ENCODE peak calls at places on chromosome 18, in nine cellular contexts. One of them, this sample, is unnamed.

GRCh38 chr18:3037423-3037915 is 24.5 kb upstream of the LPIN2 start:
- DNase-seq in NCI-H774: peak
- DNase-seq in NAMALWA: peak
- DNase-seq in cardiac fibroblast: peak
- DNase-seq in dorsolateral prefrontal cortex: no peak
- DNase-seq in NCI-H2081: no peak
- DNase-seq in T-cell: no peak
- DNase-seq in HCT116: peak
- DNase-seq in CD4-positive, alpha-beta T cell: no peak
- DNase-seq in this sample: peak

GRCh38 chr18:62979172-62979571 is 263.8 kb downstream of the PHLPP1 start:
- DNase-seq in NCI-H774: peak
- DNase-seq in NAMALWA: peak
- DNase-seq in cardiac fibroblast: peak
- DNase-seq in dorsolateral prefrontal cortex: peak
- DNase-seq in NCI-H2081: peak
- DNase-seq in T-cell: no peak
- DNase-seq in HCT116: no peak
- DNase-seq in CD4-positive, alpha-beta T cell: no peak
- DNase-seq in this sample: no peak

GRCh38 chr18:79442508-79443221 is 46.9 kb downstream of the NFATC1 start:
- DNase-seq in NCI-H774: no peak
- DNase-seq in NAMALWA: no peak
- DNase-seq in cardiac fibroblast: peak
- DNase-seq in dorsolateral prefrontal cortex: no peak
- DNase-seq in NCI-H2081: no peak
- DNase-seq in T-cell: no peak
- DNase-seq in HCT116: no peak
- DNase-seq in CD4-positive, alpha-beta T cell: no peak
- DNase-seq in this sample: no peak

GRCh38 chr18:58721586-58722160 is 50.4 kb downstream of the MALT1 start:
- DNase-seq in NCI-H774: no peak
- DNase-seq in NAMALWA: no peak
- DNase-seq in cardiac fibroblast: no peak
- DNase-seq in dorsolateral prefrontal cortex: no peak
- DNase-seq in NCI-H2081: no peak
- DNase-seq in T-cell: no peak
- DNase-seq in HCT116: no peak
- DNase-seq in CD4-positive, alpha-beta T cell: no peak
- DNase-seq in this sample: no peak

GRCh38 chr18:25144835-25145234 is 207.1 kb downstream of the ZNF521 start:
- DNase-seq in NCI-H774: no peak
- DNase-seq in NAMALWA: no peak
- DNase-seq in cardiac fibroblast: peak
- DNase-seq in dorsolateral prefrontal cortex: no peak
- DNase-seq in NCI-H2081: no peak
- DNase-seq in T-cell: no peak
- DNase-seq in HCT116: no peak
- DNase-seq in CD4-positive, alpha-beta T cell: no peak
- DNase-seq in this sample: no peak

GRCh38 chr18:32470136-32470712 is 458 bp downstream of the GAREM1 start:
- DNase-seq in NCI-H774: peak
- DNase-seq in NAMALWA: no peak
- DNase-seq in cardiac fibroblast: peak
- DNase-seq in dorsolateral prefrontal cortex: no peak
- DNase-seq in NCI-H2081: no peak
- DNase-seq in T-cell: no peak
- DNase-seq in HCT116: no peak
- DNase-seq in CD4-positive, alpha-beta T cell: no peak
- DNase-seq in this sample: peak

GRCh38 chr18:40687401-40687800 is 1267.6 kb upstream of the PIK3C3 start:
- DNase-seq in NCI-H774: no peak
- DNase-seq in NAMALWA: no peak
- DNase-seq in cardiac fibroblast: peak
- DNase-seq in dorsolateral prefrontal cortex: no peak
- DNase-seq in NCI-H2081: no peak
- DNase-seq in T-cell: no peak
- DNase-seq in HCT116: no peak
- DNase-seq in CD4-positive, alpha-beta T cell: no peak
- DNase-seq in this sample: no peak

GRCh38 chr18:57502624-57503023 is 67.5 kb downstream of the ONECUT2 start:
- DNase-seq in NCI-H774: no peak
- DNase-seq in NAMALWA: no peak
- DNase-seq in cardiac fibroblast: no peak
- DNase-seq in dorsolateral prefrontal cortex: no peak
- DNase-seq in NCI-H2081: no peak
- DNase-seq in T-cell: no peak
- DNase-seq in HCT116: no peak
- DNase-seq in CD4-positive, alpha-beta T cell: no peak
- DNase-seq in this sample: no peak

GRCh38 chr18:46761054-46761769 is 4.4 kb upstream of the ST8SIA5 start:
- DNase-seq in NCI-H774: peak
- DNase-seq in NAMALWA: no peak
- DNase-seq in cardiac fibroblast: no peak
- DNase-seq in dorsolateral prefrontal cortex: no peak
- DNase-seq in NCI-H2081: peak
- DNase-seq in T-cell: no peak
- DNase-seq in HCT116: no peak
- DNase-seq in CD4-positive, alpha-beta T cell: no peak
- DNase-seq in this sample: no peak

GRCh38 chr18:36012891-36013290 is 40.4 kb downstream of the RMP24 start:
- DNase-seq in NCI-H774: no peak
- DNase-seq in NAMALWA: no peak
- DNase-seq in cardiac fibroblast: peak
- DNase-seq in dorsolateral prefrontal cortex: no peak
- DNase-seq in NCI-H2081: no peak
- DNase-seq in T-cell: no peak
- DNase-seq in HCT116: no peak
- DNase-seq in CD4-positive, alpha-beta T cell: no peak
- DNase-seq in this sample: no peak

GRCh38 chr18:37218022-37218590 is 347.5 kb downstream of the CELF4 start:
- DNase-seq in NCI-H774: no peak
- DNase-seq in NAMALWA: no peak
- DNase-seq in cardiac fibroblast: no peak
- DNase-seq in dorsolateral prefrontal cortex: no peak
- DNase-seq in NCI-H2081: no peak
- DNase-seq in T-cell: no peak
- DNase-seq in HCT116: no peak
- DNase-seq in CD4-positive, alpha-beta T cell: no peak
- DNase-seq in this sample: no peak

GRCh38 chr18:35500113-35500512 is 2.4 kb upstream of the INO80C start:
- DNase-seq in NCI-H774: no peak
- DNase-seq in NAMALWA: no peak
- DNase-seq in cardiac fibroblast: no peak
- DNase-seq in dorsolateral prefrontal cortex: no peak
- DNase-seq in NCI-H2081: no peak
- DNase-seq in T-cell: no peak
- DNase-seq in HCT116: no peak
- DNase-seq in CD4-positive, alpha-beta T cell: no peak
- DNase-seq in this sample: no peak

GRCh38 chr18:6031442-6031841 is 136.1 kb upstream of the TMEM200C start:
- DNase-seq in NCI-H774: no peak
- DNase-seq in NAMALWA: no peak
- DNase-seq in cardiac fibroblast: no peak
- DNase-seq in dorsolateral prefrontal cortex: no peak
- DNase-seq in NCI-H2081: no peak
- DNase-seq in T-cell: no peak
- DNase-seq in HCT116: no peak
- DNase-seq in CD4-positive, alpha-beta T cell: no peak
- DNase-seq in this sample: no peak

GRCh38 chr18:62925031-62925688 is 209.8 kb downstream of the PHLPP1 start:
- DNase-seq in NCI-H774: no peak
- DNase-seq in NAMALWA: no peak
- DNase-seq in cardiac fibroblast: no peak
- DNase-seq in dorsolateral prefrontal cortex: no peak
- DNase-seq in NCI-H2081: no peak
- DNase-seq in T-cell: no peak
- DNase-seq in HCT116: no peak
- DNase-seq in CD4-positive, alpha-beta T cell: no peak
- DNase-seq in this sample: no peak

GRCh38 chr18:36155960-36156757 is 26.5 kb downstream of the ELP2 start:
- DNase-seq in NCI-H774: no peak
- DNase-seq in NAMALWA: no peak
- DNase-seq in cardiac fibroblast: no peak
- DNase-seq in dorsolateral prefrontal cortex: no peak
- DNase-seq in NCI-H2081: no peak
- DNase-seq in T-cell: no peak
- DNase-seq in HCT116: no peak
- DNase-seq in CD4-positive, alpha-beta T cell: no peak
- DNase-seq in this sample: no peak

GRCh38 chr18:6980363-6980762 is 137.2 kb downstream of the LAMA1 start:
- DNase-seq in NCI-H774: no peak
- DNase-seq in NAMALWA: no peak
- DNase-seq in cardiac fibroblast: no peak
- DNase-seq in dorsolateral prefrontal cortex: no peak
- DNase-seq in NCI-H2081: no peak
- DNase-seq in T-cell: no peak
- DNase-seq in HCT116: no peak
- DNase-seq in CD4-positive, alpha-beta T cell: no peak
- DNase-seq in this sample: no peak

GRCh38 chr18:8800445-8800844 is 95.1 kb downstream of the MTCL1 start:
- DNase-seq in NCI-H774: no peak
- DNase-seq in NAMALWA: no peak
- DNase-seq in cardiac fibroblast: peak
- DNase-seq in dorsolateral prefrontal cortex: no peak
- DNase-seq in NCI-H2081: no peak
- DNase-seq in T-cell: no peak
- DNase-seq in HCT116: peak
- DNase-seq in CD4-positive, alpha-beta T cell: no peak
- DNase-seq in this sample: peak

GRCh38 chr18:2589345-2590060 is 18.1 kb downstream of the NDC80 start:
- DNase-seq in NCI-H774: no peak
- DNase-seq in NAMALWA: no peak
- DNase-seq in cardiac fibroblast: no peak
- DNase-seq in dorsolateral prefrontal cortex: no peak
- DNase-seq in NCI-H2081: no peak
- DNase-seq in T-cell: no peak
- DNase-seq in HCT116: peak
- DNase-seq in CD4-positive, alpha-beta T cell: no peak
- DNase-seq in this sample: no peak

GRCh38 chr18:37341473-37342086 is 224.0 kb downstream of the CELF4 start:
- DNase-seq in NCI-H774: no peak
- DNase-seq in NAMALWA: no peak
- DNase-seq in cardiac fibroblast: no peak
- DNase-seq in dorsolateral prefrontal cortex: no peak
- DNase-seq in NCI-H2081: no peak
- DNase-seq in T-cell: no peak
- DNase-seq in HCT116: no peak
- DNase-seq in CD4-positive, alpha-beta T cell: no peak
- DNase-seq in this sample: no peak

GRCh38 chr18:14074187-14074586 is 58.0 kb downstream of the ZNF519 start:
- DNase-seq in NCI-H774: no peak
- DNase-seq in NAMALWA: peak
- DNase-seq in cardiac fibroblast: no peak
- DNase-seq in dorsolateral prefrontal cortex: no peak
- DNase-seq in NCI-H2081: no peak
- DNase-seq in T-cell: no peak
- DNase-seq in HCT116: peak
- DNase-seq in CD4-positive, alpha-beta T cell: no peak
- DNase-seq in this sample: no peak

GRCh38 chr18:23964282-23965238 is 50.0 kb upstream of the TTC39C start:
- DNase-seq in NCI-H774: no peak
- DNase-seq in NAMALWA: peak
- DNase-seq in cardiac fibroblast: no peak
- DNase-seq in dorsolateral prefrontal cortex: no peak
- DNase-seq in NCI-H2081: no peak
- DNase-seq in T-cell: peak
- DNase-seq in HCT116: peak
- DNase-seq in CD4-positive, alpha-beta T cell: peak
- DNase-seq in this sample: no peak

GRCh38 chr18:46566111-46566510 is 90.9 kb downstream of the LOXHD1 start:
- DNase-seq in NCI-H774: no peak
- DNase-seq in NAMALWA: no peak
- DNase-seq in cardiac fibroblast: no peak
- DNase-seq in dorsolateral prefrontal cortex: no peak
- DNase-seq in NCI-H2081: no peak
- DNase-seq in T-cell: no peak
- DNase-seq in HCT116: no peak
- DNase-seq in CD4-positive, alpha-beta T cell: no peak
- DNase-seq in this sample: no peak